ENCODE peak calls at places on chromosomes 7 and 10, in seven cellular contexts. T is activated naive CD4-positive, alpha-beta T cell treated with anti-CD3 and anti-CD28 coated beads for 36 hours; L is NCI-H446; C is GM04504; N is effector CD4-positive, alpha-beta T cell; I is amniotic stem cell; Y is HepG2. X is an unnamed sample.

GRCh38 chr10:34078798-34079470 is 736.2 kb downstream of the PARD3 start:
- DNase-seq in T (no peak), L (no peak), C (peak; percentile 35), N (no peak), I (no peak), Y (no peak), X (peak; percentile 83)

GRCh38 chr7:12756841-12757240 is 69.4 kb downstream of the ARL4A start:
- DNase-seq in T (no peak), L (no peak), C (no peak), N (no peak), I (no peak), Y (no peak), X (no peak)

GRCh38 chr10:60894816-60895215 is 49.2 kb downstream of the RHOBTB1 start:
- DNase-seq in T (no peak), L (no peak), C (no peak), N (no peak), I (no peak), Y (peak; percentile 59), X (no peak)

GRCh38 chr7:47327698-47328391 is 254.1 kb downstream of the TNS3 start:
- DNase-seq in T (no peak), L (no peak), C (peak; percentile 65), N (no peak), I (peak; percentile 64), Y (no peak), X (peak; percentile 92)

GRCh38 chr7:78576196-78576595 is 777.6 kb downstream of the PHTF2 start:
- DNase-seq in T (no peak), L (no peak), C (no peak), N (no peak), I (no peak), Y (no peak), X (no peak)

GRCh38 chr7:95026421-95027072 is 119.2 kb downstream of the PPP1R9A start:
- DNase-seq in T (no peak), L (no peak), C (no peak), N (no peak), I (no peak), Y (no peak), X (no peak)

GRCh38 chr10:72090326-72090725 is 2.0 kb upstream of the SPOCK2 start:
- DNase-seq in T (no peak), L (no peak), C (no peak), N (no peak), I (no peak), Y (no peak), X (no peak)

GRCh38 chr7:46990761-46991160 is 591.1 kb downstream of the TNS3 start:
- DNase-seq in T (no peak), L (no peak), C (no peak), N (no peak), I (no peak), Y (no peak), X (no peak)

GRCh38 chr10:62813981-62814380 is 2.2 kb downstream of the EGR2 start:
- DNase-seq in T (no peak), L (no peak), C (no peak), N (no peak), I (no peak), Y (no peak), X (no peak)

GRCh38 chr7:42222119-42222518 is 14.9 kb downstream of the GLI3 start:
- DNase-seq in T (no peak), L (no peak), C (no peak), N (no peak), I (no peak), Y (no peak), X (no peak)

GRCh38 chr10:124325658-124325965 is 93.1 kb downstream of the OAT start:
- DNase-seq in T (no peak), L (no peak), C (no peak), N (no peak), I (no peak), Y (no peak), X (no peak)

GRCh38 chr7:102287465-102288146 is 938 bp downstream of the SH2B2 start:
- DNase-seq in T (peak; percentile 25), L (no peak), C (no peak), N (no peak), I (no peak), Y (no peak), X (no peak)

GRCh38 chr10:132538031-132538789 is 623 bp downstream of the INPP5A start:
- DNase-seq in T (no peak), L (no peak), C (no peak), N (no peak), I (no peak), Y (no peak), X (peak; percentile 71)

GRCh38 chr10:92969151-92969550 is 91.4 kb upstream of the CYP26C1 start:
- DNase-seq in T (no peak), L (no peak), C (no peak), N (no peak), I (no peak), Y (no peak), X (no peak)

GRCh38 chr10:124870854-124871425 is 69.3 kb downstream of the ABRAXAS2 start:
- DNase-seq in T (no peak), L (no peak), C (no peak), N (no peak), I (no peak), Y (no peak), X (no peak)

GRCh38 chr10:5404188-5405041 is at the start of gene TUBAL3:
- DNase-seq in T (no peak), L (no peak), C (no peak), N (no peak), I (no peak), Y (no peak), X (no peak)

GRCh38 chr7:116526897-116527296 is 2.1 kb downstream of the CAV1 start:
- DNase-seq in T (no peak), L (no peak), C (no peak), N (no peak), I (no peak), Y (no peak), X (no peak)

GRCh38 chr7:135659159-135659837 is 3.0 kb upstream of the STMP1 start:
- DNase-seq in T (no peak), L (no peak), C (no peak), N (no peak), I (no peak), Y (no peak), X (no peak)

GRCh38 chr10:27530477-27530876 is 26.4 kb downstream of the RAB18 start:
- DNase-seq in T (no peak), L (no peak), C (no peak), N (no peak), I (no peak), Y (no peak), X (no peak)

GRCh38 chr7:16989883-16990413 is 108.2 kb upstream of the AGR3 start:
- DNase-seq in T (no peak), L (no peak), C (peak; percentile 73), N (no peak), I (peak; percentile 51), Y (peak; percentile 100), X (no peak)

GRCh38 chr7:157800281-157800680 is 463.5 kb downstream of the DNAJB6 start:
- DNase-seq in T (no peak), L (no peak), C (no peak), N (no peak), I (no peak), Y (no peak), X (no peak)

GRCh38 chr10:94644352-94644751 is 39.2 kb upstream of the CYP2C18 start:
- DNase-seq in T (no peak), L (no peak), C (no peak), N (no peak), I (no peak), Y (no peak), X (no peak)

GRCh38 chr10:43931308-43931930 is 282.7 kb upstream of the ZNF32 start:
- DNase-seq in T (no peak), L (no peak), C (peak; percentile 62), N (no peak), I (peak; percentile 27), Y (no peak), X (no peak)

GRCh38 chr10:130018730-130019185 is 54.7 kb upstream of the EBF3 start:
- DNase-seq in T (no peak), L (no peak), C (no peak), N (no peak), I (no peak), Y (no peak), X (no peak)

GRCh38 chr7:57653262-57653830 is 203.4 kb downstream of the ZNF716 start:
- DNase-seq in T (no peak), L (no peak), C (no peak), N (no peak), I (no peak), Y (no peak), X (no peak)

X was measured in cardiac septum.